ENCODE peak calls at places on chromosomes 3 and 15, in five cellular contexts. D is mucosa of gallbladder, L is AML-193, I is Peyer's patch, M is ovary. R is an unnamed sample.

GRCh38 chr3:135084976-135085375 is 289.9 kb downstream of the EPHB1 start:
- DNase-seq in D (no peak), I (no peak), M (no peak), L (no peak), R (no peak)

GRCh38 chr3:165725296-165725695 is 111.9 kb downstream of the BCHE start:
- DNase-seq in I (no peak), M (no peak), D (no peak), L (no peak), R (no peak)

GRCh38 chr15:87752250-87752951 is 504.1 kb downstream of the NTRK3 start:
- DNase-seq in L (no peak), I (no peak), M (no peak), D (no peak), R (no peak)

GRCh38 chr15:29822100-29822684 is at the start of gene TJP1:
- DNase-seq in I (peak; percentile 79), L (no peak), M (peak; percentile 80), D (peak; percentile 70), R (no peak)

GRCh38 chr3:52518723-52519444 is 14.8 kb downstream of the NT5DC2 start:
- DNase-seq in M (peak; percentile 55), D (no peak), L (no peak), I (peak; percentile 72), R (no peak)

GRCh38 chr3:126542340-126543241 is 16.1 kb downstream of the C3orf22 start:
- DNase-seq in D (no peak), I (peak; percentile 38), L (no peak), M (no peak), R (no peak)

GRCh38 chr3:68306571-68306970 is 625.8 kb downstream of the TAFA4 start:
- DNase-seq in D (peak; percentile 28), I (no peak), L (peak; percentile 18), M (no peak), R (no peak)

GRCh38 chr15:56428821-56429458 is 36.0 kb downstream of the MNS1 start:
- DNase-seq in M (no peak), I (no peak), L (peak; percentile 67), D (no peak), R (no peak)

GRCh38 chr15:23994273-23994672 is 307.2 kb upstream of the NDN start:
- DNase-seq in I (no peak), D (no peak), L (no peak), M (no peak), R (no peak)

GRCh38 chr3:105365536-105366301 is 990 bp upstream of the ALCAM start:
- DNase-seq in M (peak; percentile 23), I (no peak), L (peak; percentile 27), D (no peak), R (no peak)

GRCh38 chr3:126510323-126510910 is 7.2 kb downstream of the UROC1 start:
- DNase-seq in M (no peak), I (no peak), L (no peak), D (no peak), R (no peak)

GRCh38 chr15:29266052-29266572 is 3.5 kb downstream of the NSMCE3 start:
- DNase-seq in I (no peak), D (no peak), L (no peak), M (no peak), R (no peak)

GRCh38 chr3:22960326-22960984 is 242.7 kb upstream of the UBE2E2 start:
- DNase-seq in I (peak; percentile 49), D (peak; percentile 34), L (no peak), M (peak; percentile 61), R (no peak)

GRCh38 chr3:112682361-112682760 is 41.4 kb upstream of the CCDC80 start:
- DNase-seq in D (no peak), L (no peak), M (no peak), I (no peak), R (no peak)

GRCh38 chr3:111732248-111732879 is 126.7 kb upstream of the PHLDB2 start:
- DNase-seq in L (no peak), M (no peak), I (no peak), D (peak; percentile 54), R (no peak)

GRCh38 chr3:126014252-126014651 is 45.3 kb downstream of the ROPN1B start:
- DNase-seq in L (no peak), M (no peak), D (peak; percentile 31), I (no peak), R (no peak)

GRCh38 chr15:73081321-73081958 is 29.2 kb downstream of the NEO1 start:
- DNase-seq in I (no peak), D (peak; percentile 28), M (peak; percentile 27), L (peak; percentile 22), R (no peak)

GRCh38 chr15:67458449-67458848 is 62.5 kb upstream of the C15orf61 start:
- DNase-seq in M (no peak), L (no peak), D (no peak), I (no peak), R (no peak)

GRCh38 chr3:162610261-162610660 is 1113.7 kb downstream of the OTOL1 start:
- DNase-seq in D (no peak), M (no peak), L (no peak), I (no peak), R (no peak)

GRCh38 chr15:70209499-70209898 is 111.8 kb upstream of the TLE3 start:
- DNase-seq in D (no peak), M (no peak), I (no peak), L (no peak), R (no peak)

GRCh38 chr3:73729969-73730440 is 105.3 kb upstream of the PDZRN3 start:
- DNase-seq in I (peak; percentile 46), L (no peak), D (peak; percentile 12), M (no peak), R (no peak)

GRCh38 chr15:39213385-39213840 is 367.5 kb upstream of the THBS1 start:
- DNase-seq in I (no peak), M (peak; percentile 58), D (peak; percentile 76), L (no peak), R (no peak)

GRCh38 chr3:129231331-129232119 is 17.9 kb upstream of the COPG1 start:
- DNase-seq in L (no peak), M (no peak), D (no peak), I (no peak), R (no peak)

GRCh38 chr3:77871436-77871835 is 831.5 kb downstream of the ROBO2 start:
- DNase-seq in D (no peak), L (no peak), M (no peak), I (no peak), R (no peak)

GRCh38 chr3:33687406-33688010 is 30.5 kb downstream of the CLASP2 start:
- DNase-seq in L (no peak), M (no peak), I (no peak), D (no peak), R (no peak)

GRCh38 chr3:152193673-152194267 is 75.0 kb upstream of the MBNL1 start:
- DNase-seq in D (no peak), M (no peak), L (peak; percentile 71), I (no peak), R (no peak)

GRCh38 chr3:114558271-114558670 is 264.4 kb downstream of the TIGIT start:
- DNase-seq in D (no peak), M (no peak), L (no peak), I (no peak), R (no peak)

GRCh38 chr3:15185404-15185803 is 20.6 kb upstream of the CAPN7 start:
- DNase-seq in L (no peak), I (no peak), M (no peak), D (no peak), R (no peak)

GRCh38 chr3:107458871-107459270 is 63.9 kb upstream of the BBX start:
- DNase-seq in M (no peak), L (no peak), D (no peak), I (no peak), R (no peak)

GRCh38 chr3:71416868-71417267 is 166.7 kb downstream of the FOXP1 start:
- DNase-seq in M (no peak), D (no peak), I (peak; percentile 69), L (peak; percentile 15), R (no peak)

GRCh38 chr3:84977021-84977420 is 18.2 kb downstream of the CADM2 start:
- DNase-seq in D (no peak), I (no peak), M (no peak), L (no peak), R (no peak)

GRCh38 chr15:37016287-37016686 is 84.1 kb downstream of the MEIS2 start:
- DNase-seq in M (peak; percentile 74), L (no peak), I (no peak), D (no peak), R (no peak)

GRCh38 chr15:90585863-90586262 is 56.1 kb downstream of the CRTC3 start:
- DNase-seq in I (no peak), D (no peak), L (no peak), M (no peak), R (no peak)

GRCh38 chr15:93348711-93349110 is 259.7 kb upstream of the RGMA start:
- DNase-seq in M (no peak), L (no peak), I (no peak), D (no peak), R (no peak)

GRCh38 chr3:72319202-72320095 is 528.8 kb downstream of the SHQ1 start:
- DNase-seq in D (no peak), L (peak; percentile 27), I (no peak), M (no peak), R (no peak)

GRCh38 chr3:123914829-123915228 is 30.7 kb upstream of the MYLK start:
- DNase-seq in M (no peak), D (no peak), I (no peak), L (no peak), R (no peak)

GRCh38 chr15:88897456-88898194 is 2.3 kb upstream of the HAPLN3 start:
- DNase-seq in D (peak; percentile 80), L (peak; percentile 12), M (peak; percentile 91), I (peak; percentile 85), R (peak; percentile 76)